ENCODE peak calls at places on chromosomes 7 and 10, in six cellular contexts. D is mesenchymal stem cell, K is IMR-90, Y is neuronal stem cell, M is H9, H is H1. E is an unnamed sample.

GRCh38 chr7:2517004-2517403 is 2.6 kb upstream of the LFNG start:
- DNase-seq in D (peak), K (peak), Y (no peak), M (no peak), H (no peak), E (no peak)

GRCh38 chr7:27196287-27196739 is 3.6 kb downstream of the HOXA13 start:
- DNase-seq in D (peak), K (peak), Y (peak), M (peak), H (no peak), E (peak)

GRCh38 chr10:37035853-37036252 is 89.5 kb upstream of the ANKRD30A start:
- DNase-seq in D (no peak), K (no peak), Y (no peak), M (no peak), H (no peak), E (no peak)

GRCh38 chr7:33089142-33089541 is 20.1 kb downstream of the RP9 start:
- DNase-seq in D (no peak), K (no peak), Y (no peak), M (no peak), H (no peak), E (no peak)

GRCh38 chr7:104836976-104837375 is 177.0 kb upstream of the KMT2E start:
- DNase-seq in D (no peak), K (no peak), Y (no peak), M (no peak), H (no peak), E (no peak)

GRCh38 chr10:86603256-86603655 is 51.1 kb upstream of the OPN4 start:
- DNase-seq in D (no peak), K (no peak), Y (no peak), M (no peak), H (no peak), E (no peak)

GRCh38 chr10:22693860-22694259 is 20.5 kb downstream of the PIP4K2A start:
- DNase-seq in D (no peak), K (no peak), Y (no peak), M (no peak), H (no peak), E (no peak)

GRCh38 chr7:130998993-130999602 is 265.1 kb upstream of the KLF14 start:
- DNase-seq in D (peak), K (peak), Y (no peak), M (no peak), H (no peak), E (no peak)

GRCh38 chr10:33492914-33493313 is 158.4 kb upstream of the NRP1 start:
- DNase-seq in D (no peak), K (peak), Y (no peak), M (no peak), H (no peak), E (no peak)

GRCh38 chr7:2732959-2733584 is 45.1 kb downstream of the AMZ1 start:
- DNase-seq in D (peak), K (peak), Y (no peak), M (peak), H (no peak), E (peak)

GRCh38 chr7:25615005-25615404 is 386.7 kb upstream of the NPVF start:
- DNase-seq in D (peak), K (no peak), Y (no peak), M (no peak), H (no peak), E (no peak)

GRCh38 chr10:16673443-16673842 is 143.8 kb downstream of the RSU1 start:
- DNase-seq in D (no peak), K (no peak), Y (no peak), M (no peak), H (no peak), E (no peak)

GRCh38 chr7:50679218-50680007 is 103.3 kb downstream of the GRB10 start:
- DNase-seq in D (peak), K (peak), Y (no peak), M (no peak), H (no peak), E (peak)

GRCh38 chr7:135213831-135214230 is 2.5 kb upstream of the WDR91 start:
- DNase-seq in D (no peak), K (no peak), Y (no peak), M (no peak), H (no peak), E (peak)

GRCh38 chr7:78020874-78021249 is 222.3 kb downstream of the PHTF2 start:
- DNase-seq in D (no peak), K (no peak), Y (no peak), M (no peak), H (no peak), E (no peak)

GRCh38 chr10:93075369-93076221 is 1.9 kb downstream of the CYP26A1 start:
- DNase-seq in D (no peak), K (no peak), Y (no peak), M (no peak), H (no peak), E (no peak)
- H4K8ac ChIP-seq in D (no peak), K (no peak), Y (no peak), M (no peak), H (no peak), E (no peak)

GRCh38 chr10:117476281-117476680 is 66.3 kb upstream of the EMX2 start:
- DNase-seq in D (no peak), K (no peak), Y (no peak), M (no peak), H (no peak), E (no peak)
- H2AFZ ChIP-seq in D (no peak), K (no peak), Y (no peak), M (no peak), H (no peak), E (no peak)

DNA sequence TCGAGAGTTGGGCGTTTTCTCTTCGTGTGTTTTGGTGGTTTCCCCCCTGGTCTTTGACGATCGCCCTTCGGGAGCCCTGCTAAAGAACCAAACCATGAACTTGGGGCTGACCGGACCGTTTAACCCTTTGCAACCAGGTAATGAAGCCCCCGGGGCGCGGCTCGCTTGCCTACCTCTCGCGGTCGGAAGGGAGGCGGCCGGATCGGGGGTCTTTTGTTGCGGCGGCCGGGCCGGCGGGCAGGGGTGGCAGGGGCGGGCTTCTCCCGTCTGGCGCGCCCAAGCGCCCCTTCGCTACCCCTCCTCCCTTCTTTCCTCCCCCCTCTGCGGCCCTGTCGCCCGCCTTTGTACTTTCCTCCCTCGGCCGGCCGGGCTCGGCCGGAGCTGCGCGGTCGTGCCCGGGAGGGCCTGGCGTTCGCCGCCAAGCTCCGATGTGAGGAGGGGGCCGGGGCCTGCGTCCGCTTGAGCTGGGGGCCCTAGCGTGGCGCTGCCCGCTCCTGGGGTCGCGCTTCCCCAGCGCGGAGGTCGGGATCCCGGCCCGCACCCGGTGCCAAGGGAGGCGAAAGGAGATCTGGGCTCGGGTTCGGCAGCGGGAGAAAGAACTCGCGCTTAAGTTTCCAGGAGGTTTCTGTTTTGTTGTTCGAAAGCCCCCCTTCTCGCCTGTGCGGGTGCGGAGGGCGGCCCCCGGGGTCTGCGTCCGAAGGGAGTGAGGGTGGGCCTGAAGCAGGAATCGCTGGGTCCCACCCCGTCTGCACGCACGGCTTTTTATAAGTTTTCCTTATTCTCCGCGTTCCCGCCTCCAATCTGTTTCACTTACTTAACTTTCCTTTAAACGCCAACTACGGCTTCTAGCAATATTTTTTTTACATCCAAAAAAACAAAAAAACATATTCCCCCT is 436.8 kb upstream of the GALNT17 start:
- DNase-seq in D (peak), K (peak), Y (peak), M (no peak), H (no peak), E (no peak)
- H4K8ac ChIP-seq in D (no peak), K (peak), Y (no peak), M (no peak), H (peak), E (peak)

GRCh38 chr7:54728411-54728810 is 30.6 kb downstream of the SEC61G start:
- DNase-seq in D (no peak), K (no peak), Y (no peak), M (peak), H (peak), E (no peak)
- H2AFZ ChIP-seq in D (no peak), K (no peak), Y (no peak), M (peak), H (peak), E (no peak)

GRCh38 chr10:84258034-84258695 is 13.3 kb downstream of the RGR start:
- DNase-seq in D (no peak), K (no peak), Y (no peak), M (no peak), H (no peak), E (no peak)
- H4K8ac ChIP-seq in D (no peak), K (no peak), Y (no peak), M (no peak), H (no peak), E (no peak)

GRCh38 chr10:4532467-4532866 is 293.5 kb upstream of the AKR1E2 start:
- DNase-seq in D (no peak), K (peak), Y (no peak), M (no peak), H (no peak), E (peak)
- H2AFZ ChIP-seq in D (no peak), K (no peak), Y (no peak), M (no peak), H (no peak), E (no peak)

GRCh38 chr10:125953778-125954385 is 57.5 kb downstream of the FANK1 start:
- DNase-seq in D (no peak), K (no peak), Y (no peak), M (no peak), H (no peak), E (no peak)
- H4K8ac ChIP-seq in D (no peak), K (no peak), Y (no peak), M (no peak), H (no peak), E (no peak)

E was measured in trophoblast cell.